ENCODE peak calls at places on chromosome 5, in seven cellular contexts. H is CD8-positive, alpha-beta T cell; Z is breast epithelium; K is cardiac muscle cell; V is progenitor cell of endocrine pancreas; R is fibroblast of lung; O is AG04450. N is an unnamed sample.

GRCh38 chr5:162068412-162068811 is 839 bp downstream of the GABRG2 start:
- DNase-seq in H (no peak), Z (peak; percentile 50), K (peak; percentile 89), V (peak; percentile 79), R (peak; percentile 1), O (no peak), N (no peak)

GRCh38 chr5:137825165-137825564 is 42.5 kb upstream of the MYOT start:
- DNase-seq in H (no peak), Z (no peak), K (no peak), V (no peak), R (peak; percentile 21), O (no peak), N (no peak)

GRCh38 chr5:122999947-123000563 is 36.5 kb downstream of the PPIC start:
- DNase-seq in H (no peak), Z (no peak), K (peak; percentile 75), V (no peak), R (peak; percentile 30), O (no peak), N (peak; percentile 37)

GRCh38 chr5:137753227-137753985 is 757 bp downstream of the HNRNPA0 start:
- DNase-seq in H (peak; percentile 38), Z (no peak), K (peak; percentile 64), V (peak; percentile 22), R (no peak), O (no peak), N (peak; percentile 46)

GRCh38 chr5:130890610-130891009 is 274.4 kb downstream of the HINT1 start:
- DNase-seq in H (no peak), Z (no peak), K (no peak), V (no peak), R (no peak), O (no peak), N (no peak)

GRCh38 chr5:62432618-62433064 is 20.1 kb downstream of the IPO11 start:
- DNase-seq in H (no peak), Z (no peak), K (no peak), V (no peak), R (no peak), O (no peak), N (no peak)

GRCh38 chr5:10485142-10485795 is 43.6 kb downstream of the ROPN1L start:
- DNase-seq in H (no peak), Z (no peak), K (no peak), V (no peak), R (peak; percentile 99), O (peak; percentile 94), N (no peak)

GRCh38 chr5:6383376-6383775 is 5.0 kb upstream of the MED10 start:
- DNase-seq in H (no peak), Z (no peak), K (no peak), V (no peak), R (no peak), O (no peak), N (no peak)

GRCh38 chr5:140926211-140926902 is at the start of gene PCDHAC1:
- DNase-seq in H (no peak), Z (peak; percentile 79), K (peak; percentile 96), V (peak; percentile 91), R (peak; percentile 30), O (no peak), N (no peak)

GRCh38 chr5:121693864-121694263 is 157.8 kb upstream of the FTMT start:
- DNase-seq in H (no peak), Z (no peak), K (no peak), V (no peak), R (peak; percentile 9), O (no peak), N (no peak)

GRCh38 chr5:93623153-93623552 is 40.1 kb downstream of the NR2F1 start:
- DNase-seq in H (no peak), Z (no peak), K (no peak), V (no peak), R (no peak), O (no peak), N (no peak)

GRCh38 chr5:93621340-93621872 is 38.4 kb downstream of the NR2F1 start:
- DNase-seq in H (no peak), Z (peak; percentile 68), K (no peak), V (peak; percentile 51), R (peak; percentile 92), O (no peak), N (no peak)

GRCh38 chr5:93622240-93622885 is 39.3 kb downstream of the NR2F1 start:
- DNase-seq in H (no peak), Z (no peak), K (no peak), V (no peak), R (peak; percentile 76), O (no peak), N (no peak)

GRCh38 chr5:93620487-93621339 is 37.7 kb downstream of the NR2F1 start:
- DNase-seq in H (peak; percentile 37), Z (no peak), K (peak; percentile 85), V (no peak), R (peak; percentile 74), O (no peak), N (no peak)
- TF ChIP-seq CTCF in H (no peak), Z (no peak), K (peak; percentile 12), V (no peak), R (no peak), O (no peak), N (no peak)

DNA sequence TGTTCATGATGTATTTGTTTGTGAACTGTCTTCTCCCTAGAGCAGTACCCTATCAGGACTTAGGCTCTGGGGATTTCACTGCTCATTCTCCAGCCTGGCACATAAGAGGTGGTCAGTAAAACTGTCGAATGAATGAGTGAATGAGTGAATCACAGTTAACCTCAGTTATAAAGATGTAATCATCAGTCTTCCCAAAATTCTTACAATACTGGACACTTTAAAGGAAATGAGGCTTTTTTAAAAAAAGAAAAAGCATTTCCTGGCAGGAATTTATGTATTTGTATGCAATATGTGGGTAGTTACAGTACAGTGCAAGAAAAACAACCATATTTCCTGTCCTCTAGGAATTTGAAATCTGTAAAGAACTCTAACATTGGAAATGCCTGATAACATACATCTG is 59.6 kb downstream of the RAI14 start:
- DNase-seq in H (no peak), Z (no peak), K (no peak), V (no peak), R (peak; percentile 71), O (no peak), N (no peak)
- TF ChIP-seq CTCF in H (no peak), Z (no peak), K (no peak), V (no peak), R (no peak), O (no peak), N (no peak)

GRCh38 chr5:172008689-172009141 is 2.3 kb upstream of the FBXW11 start:
- DNase-seq in H (no peak), Z (no peak), K (peak; percentile 15), V (no peak), R (peak; percentile 75), O (no peak), N (no peak)
- TF ChIP-seq CTCF in H (no peak), Z (no peak), K (no peak), V (no peak), R (no peak), O (no peak), N (no peak)

DNA sequence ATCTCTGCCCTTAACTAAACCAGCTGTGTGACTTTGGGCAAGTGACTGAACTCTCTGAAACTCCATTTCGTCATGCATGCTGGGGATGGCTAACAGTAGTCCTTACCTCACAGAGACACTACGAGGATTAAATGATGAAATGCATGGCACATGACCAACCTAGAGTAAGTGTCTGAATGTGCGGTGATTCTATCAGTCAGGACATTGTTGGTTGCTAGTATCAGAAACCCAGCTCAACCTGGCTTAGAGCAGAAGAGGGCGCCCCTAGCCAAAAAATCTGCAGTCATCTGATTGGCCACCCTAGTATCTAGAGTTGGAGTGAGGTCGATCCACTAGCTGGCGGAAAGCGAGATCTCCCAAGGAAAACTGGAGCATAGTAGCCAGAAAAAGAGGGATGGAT is 25.2 kb downstream of the NEURL1B start:
- DNase-seq in H (no peak), Z (no peak), K (no peak), V (no peak), R (no peak), O (no peak), N (no peak)
- TF ChIP-seq CTCF in H (no peak), Z (no peak), K (no peak), V (no peak), R (no peak), O (no peak), N (no peak)

GRCh38 chr5:54742417-54742889 is 224.9 kb downstream of the SNX18 start:
- DNase-seq in H (no peak), Z (no peak), K (peak; percentile 39), V (no peak), R (peak; percentile 84), O (no peak), N (no peak)
- TF ChIP-seq CTCF in H (no peak), Z (no peak), K (peak; percentile 41), V (no peak), R (peak; percentile 24), O (peak; percentile 34), N (no peak)

GRCh38 chr5:179623001-179623905 is at the start of gene HNRNPH1:
- DNase-seq in H (peak; percentile 98), Z (peak; percentile 100), K (peak; percentile 99), V (peak; percentile 97), R (peak; percentile 96), O (peak; percentile 98), N (peak; percentile 93)
- TF ChIP-seq CTCF in H (no peak), Z (peak; percentile 20), K (no peak), V (no peak), R (peak; percentile 3), O (no peak), N (no peak)

GRCh38 chr5:124888050-124888506 is 141.6 kb upstream of the ZNF608 start:
- DNase-seq in H (no peak), Z (no peak), K (peak; percentile 38), V (no peak), R (no peak), O (no peak), N (no peak)
- TF ChIP-seq CTCF in H (no peak), Z (no peak), K (peak; percentile 16), V (peak; percentile 45), R (no peak), O (peak; percentile 27), N (no peak)

GRCh38 chr5:170747851-170748250 is 35.7 kb upstream of the GABRP start:
- DNase-seq in H (no peak), Z (no peak), K (peak; percentile 64), V (peak; percentile 48), R (no peak), O (no peak), N (no peak)
- TF ChIP-seq CTCF in H (no peak), Z (no peak), K (peak; percentile 44), V (peak; percentile 71), R (peak; percentile 37), O (peak; percentile 46), N (no peak)

DNA sequence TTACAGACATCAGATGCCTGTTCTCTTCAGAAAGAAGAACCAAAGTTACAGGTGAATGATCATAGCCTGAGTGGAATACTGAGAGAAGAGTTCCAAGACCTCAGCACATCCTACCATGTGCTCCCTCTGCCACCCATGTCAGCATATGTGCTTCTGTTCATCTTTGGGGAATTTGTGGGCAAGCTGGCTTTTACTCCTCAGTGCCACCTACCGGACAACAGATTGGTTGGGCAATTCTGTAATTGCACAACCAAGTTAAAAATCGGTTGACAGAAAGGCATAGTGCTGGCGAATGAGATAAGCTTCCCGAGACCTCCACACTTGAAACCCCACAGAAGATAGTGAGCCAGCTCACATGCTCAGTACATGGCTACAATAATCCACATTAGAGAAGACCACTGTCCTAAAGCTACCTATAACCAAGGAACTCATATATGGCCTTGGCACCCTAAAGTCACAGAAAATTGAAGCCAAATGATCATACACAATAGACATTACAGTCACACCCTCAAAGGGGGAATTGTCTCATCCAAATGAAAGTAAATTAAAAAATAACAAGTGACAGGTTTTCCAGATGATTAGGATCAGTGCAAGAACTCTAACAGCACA is 1238.0 kb upstream of the NUDT12 start:
- DNase-seq in H (no peak), Z (no peak), K (peak; percentile 11), V (no peak), R (no peak), O (no peak), N (no peak)
- TF ChIP-seq CTCF in H (no peak), Z (no peak), K (no peak), V (peak; percentile 23), R (no peak), O (peak; percentile 46), N (no peak)